ENCODE peak calls at places on chromosome 1, in nine cellular contexts. R is tibial nerve, I is GM12865, F is GM23338, N is body of pancreas, U is astrocyte of the cerebellum, H is choroid plexus epithelial cell, J is lower leg skin, Q is tibial artery. W is an unnamed sample.

GRCh38 chr1:25878690-25879089 is 3.2 kb upstream of the PAQR7 start:
- DNase-seq in U (no peak), H (no peak), N (no peak), F (no peak), I (no peak), Q (no peak), J (no peak), R (no peak), W (no peak)

GRCh38 chr1:156503672-156504055 is 3.1 kb upstream of the MEF2D start:
- DNase-seq in R (no peak), H (no peak), U (no peak), I (no peak), F (no peak), N (no peak), J (no peak), Q (no peak), W (no peak)

GRCh38 chr1:53203466-53203865 is 6.8 kb downstream of the CPT2 start:
- DNase-seq in U (no peak), J (no peak), F (no peak), Q (no peak), N (no peak), H (no peak), I (no peak), R (no peak), W (no peak)

GRCh38 chr1:69506721-69507120 is 61.0 kb upstream of the LRRC7 start:
- DNase-seq in H (no peak), N (no peak), U (no peak), F (no peak), R (no peak), J (no peak), I (no peak), Q (no peak), W (no peak)

GRCh38 chr1:226737819-226738420 is 1.2 kb downstream of the ITPKB start:
- DNase-seq in F (peak; percentile 60), I (peak; percentile 44), N (peak; percentile 55), U (no peak), J (peak; percentile 92), R (peak; percentile 57), Q (peak; percentile 57), H (peak; percentile 32), W (no peak)

GRCh38 chr1:172970186-172970585 is 80.6 kb downstream of the TNFSF18 start:
- DNase-seq in F (no peak), U (no peak), Q (no peak), J (no peak), H (no peak), I (no peak), N (no peak), R (no peak), W (no peak)

GRCh38 chr1:162197615-162198497 is 128.4 kb downstream of the NOS1AP start:
- DNase-seq in R (no peak), I (no peak), J (no peak), F (peak; percentile 54), H (no peak), Q (no peak), N (no peak), U (no peak), W (no peak)

GRCh38 chr1:11193376-11193775 is 4.2 kb downstream of the ANGPTL7 start:
- DNase-seq in U (no peak), N (no peak), F (no peak), R (no peak), H (no peak), I (no peak), J (no peak), Q (no peak), W (no peak)

GRCh38 chr1:234963904-234964702 is 164.5 kb downstream of the TOMM20 start:
- DNase-seq in H (no peak), Q (no peak), F (no peak), U (no peak), N (peak; percentile 83), J (peak; percentile 85), R (no peak), I (no peak), W (no peak)
- H3K4me3 ChIP-seq in H (no peak overlapping the region), Q (no peak overlapping the region), F (no peak overlapping the region), U (no peak overlapping the region), N (no peak overlapping the region), J (no peak overlapping the region), R (no peak overlapping the region), I (peak overlapping the region; percentile 42), W (no peak overlapping the region)

DNA sequence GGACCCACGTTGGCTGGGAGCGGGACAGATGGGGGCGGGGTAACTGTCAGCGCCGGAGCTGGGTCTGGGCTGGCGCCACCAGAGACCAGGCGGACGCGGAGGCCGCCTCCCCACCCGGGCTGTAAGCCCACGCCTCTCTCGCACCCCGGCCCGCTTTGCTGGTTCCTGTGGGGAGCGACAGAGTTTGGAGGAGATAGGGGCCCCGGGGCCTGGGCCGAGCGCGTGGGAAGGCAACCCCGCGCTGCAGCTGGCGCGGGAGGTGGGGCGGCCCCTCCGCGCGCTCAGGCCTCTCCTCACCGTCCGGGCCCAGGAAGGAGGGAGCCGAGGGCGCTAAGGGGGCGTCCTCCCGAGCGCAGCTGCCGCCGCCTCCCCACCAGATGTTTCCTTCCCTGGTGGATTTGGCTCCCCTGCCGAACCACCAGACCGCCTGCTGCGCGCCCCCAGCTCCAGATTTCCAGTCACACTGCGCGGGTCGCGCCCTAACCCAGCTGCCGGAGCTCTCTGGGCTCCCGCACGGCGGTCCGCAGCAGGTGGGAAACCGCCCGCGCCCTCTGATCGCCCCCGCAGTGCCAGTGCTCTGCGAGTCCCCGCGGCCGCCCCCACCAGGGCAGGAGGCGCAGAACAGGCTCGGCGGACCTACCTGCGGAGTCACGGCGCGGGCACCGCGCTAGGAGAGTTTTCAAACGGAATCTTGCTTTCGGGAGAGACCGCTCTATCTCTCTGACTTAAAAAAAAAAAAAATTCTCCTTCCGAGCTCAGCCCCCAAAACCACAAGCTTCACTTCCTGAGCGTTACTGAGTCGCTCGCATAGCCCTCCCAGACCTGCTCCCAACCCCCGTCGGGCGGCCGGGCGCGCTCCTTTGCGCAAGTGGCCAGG is 1.1 kb downstream of the GFI1 start:
- DNase-seq in I (peak; percentile 93), U (no peak), F (peak; percentile 84), H (peak; percentile 85), Q (no peak), N (peak; percentile 85), R (no peak), J (no peak), W (no peak)
- TF ChIP-seq CTCF in I (peak; percentile 60), U (peak; percentile 32), F (peak; percentile 47), H (peak; percentile 45), Q (no peak), N (peak; percentile 12), R (no peak), J (no peak), W (no peak)

GRCh38 chr1:204192589-204193352 is 3.5 kb downstream of the KISS1 start:
- DNase-seq in I (no peak), U (no peak), F (no peak), N (no peak), H (no peak), Q (no peak), R (no peak), J (no peak), W (no peak)

GRCh38 chr1:204192046-204192445 is 4.2 kb downstream of the KISS1 start:
- DNase-seq in R (no peak), Q (no peak), J (no peak), I (no peak), F (no peak), H (no peak), U (no peak), N (no peak), W (no peak)

GRCh38 chr1:204188959-204189639 is 7.2 kb downstream of the KISS1 start:
- DNase-seq in U (no peak), I (peak; percentile 42), H (no peak), F (no peak), N (no peak), Q (no peak), J (peak; percentile 43), R (no peak), W (peak; percentile 47)

GRCh38 chr1:204191481-204191880 is 4.8 kb downstream of the KISS1 start:
- DNase-seq in U (no peak), N (no peak), F (no peak), H (no peak), Q (no peak), R (no peak), J (peak; percentile 57), I (no peak), W (no peak)

DNA sequence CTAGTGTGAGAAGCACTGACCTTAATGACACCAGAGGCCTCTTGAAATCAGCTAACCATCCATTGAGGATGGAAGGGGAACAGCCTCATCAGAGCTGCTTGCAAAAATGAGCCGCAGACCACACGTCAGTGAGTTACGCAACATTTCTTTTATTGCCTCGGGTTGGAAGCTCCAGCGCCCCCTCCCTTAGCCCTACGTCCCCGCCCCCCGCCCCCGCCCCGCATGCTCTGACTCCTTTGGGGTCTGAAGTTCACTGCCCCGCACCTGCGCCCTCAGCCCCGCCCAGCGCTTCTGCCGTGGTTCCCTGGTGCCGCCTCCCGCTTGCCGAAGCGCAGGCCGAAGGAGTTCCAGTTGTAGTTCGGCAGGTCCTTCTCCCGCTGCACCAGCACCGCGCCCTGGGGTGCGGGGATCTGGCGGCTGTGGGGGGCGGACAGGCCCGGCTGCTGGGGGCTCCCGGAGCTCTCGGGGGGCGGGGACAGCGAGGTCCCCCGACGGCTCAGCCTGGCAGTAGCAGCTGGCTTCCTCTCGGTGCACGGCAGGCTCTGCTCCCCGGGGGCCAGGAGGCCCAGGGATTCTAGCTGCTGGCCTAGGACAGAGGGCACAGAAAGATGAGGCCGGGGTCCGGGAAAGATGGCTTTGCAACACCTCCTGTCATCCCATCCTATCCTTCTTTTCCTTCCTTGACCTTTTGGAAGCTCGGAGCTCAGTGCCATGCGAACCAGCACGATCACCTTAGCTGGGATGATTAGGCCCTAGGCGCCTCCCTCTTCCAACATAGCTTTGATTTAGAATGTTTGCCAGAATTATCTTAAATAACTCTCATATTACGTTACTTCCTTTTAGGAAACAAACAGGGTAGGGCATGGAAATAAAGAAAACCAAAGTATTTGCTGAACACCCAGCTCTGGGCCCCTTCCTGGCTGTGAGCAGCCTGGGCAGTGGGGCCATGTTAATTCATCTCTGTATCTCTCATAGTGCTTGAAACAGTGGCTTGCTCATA is 5.8 kb downstream of the KISS1 start:
- DNase-seq in Q (no peak), I (no peak), H (peak; percentile 58), R (no peak), N (peak; percentile 28), U (no peak), F (peak; percentile 73), J (peak; percentile 86), W (no peak)
- H3K4me3 ChIP-seq in Q (peak overlapping the region; percentile 24), I (no peak overlapping the region), H (peak overlapping the region; percentile 44), R (peak overlapping the region; percentile 17), N (no peak overlapping the region), U (no peak overlapping the region), F (peak overlapping the region; percentile 72), J (no peak overlapping the region), W (no peak overlapping the region)

GRCh38 chr1:58249371-58249728 is 297.2 kb downstream of the OMA1 start:
- DNase-seq in H (no peak), I (no peak), Q (no peak), J (no peak), R (no peak), N (no peak), U (no peak), F (no peak), W (no peak)

GRCh38 chr1:58249729-58250586 is 296.6 kb downstream of the OMA1 start:
- DNase-seq in J (no peak), N (no peak), H (peak; percentile 53), Q (no peak), F (peak; percentile 92), I (peak; percentile 37), U (peak; percentile 9), R (no peak), W (peak; percentile 47)

GRCh38 chr1:58250587-58250948 is 296.0 kb downstream of the OMA1 start:
- DNase-seq in F (no peak), H (no peak), R (no peak), I (no peak), U (no peak), N (no peak), Q (no peak), J (no peak), W (no peak)

GRCh38 chr1:58248067-58248466 is 298.5 kb downstream of the OMA1 start:
- DNase-seq in U (no peak), R (no peak), H (no peak), I (no peak), N (no peak), J (no peak), Q (no peak), F (no peak), W (no peak)

GRCh38 chr1:58251415-58252073 is 295.0 kb downstream of the OMA1 start:
- DNase-seq in R (no peak), J (no peak), I (peak; percentile 17), F (peak; percentile 85), U (no peak), Q (no peak), N (no peak), H (peak; percentile 13), W (no peak)
- TF ChIP-seq CTCF in R (no peak), J (no peak), I (peak; percentile 24), F (peak; percentile 67), U (peak; percentile 14), Q (no peak), N (no peak), H (peak; percentile 41), W (peak; percentile 7)